ENCODE peak calls at places on chromosome 22, in eight cellular contexts. H, Y, D, V, O, G, A and W are unnamed samples.

GRCh38 chr22:18156878-18157713 is 7.1 kb downstream of the USP18 start:
- DNase-seq in G (peak; percentile 80), O (no peak), V (peak; percentile 96), Y (peak; percentile 15), D (no peak), A (peak; percentile 86), H (peak; percentile 98), W (peak; percentile 55)

GRCh38 chr22:46023558-46023981 is 46.6 kb upstream of the WNT7B start:
- DNase-seq in H (peak; percentile 78), O (no peak), D (no peak), A (no peak), Y (no peak), G (no peak), V (no peak), W (peak; percentile 18)

GRCh38 chr22:42344391-42344861 is 74.0 kb upstream of the TCF20 start:
- DNase-seq in Y (no peak), O (no peak), D (no peak), V (no peak), G (no peak), H (peak; percentile 89), A (peak; percentile 71), W (no peak)

GRCh38 chr22:45045219-45045618 is 35.4 kb upstream of the PHF21B start:
- DNase-seq in G (no peak), A (no peak), D (no peak), H (no peak), V (no peak), Y (no peak), O (no peak), W (no peak)

GRCh38 chr22:38077096-38077495 is 6.9 kb downstream of the SLC16A8 start:
- DNase-seq in Y (no peak), H (no peak), O (no peak), D (no peak), V (no peak), G (no peak), A (no peak), W (no peak)

GRCh38 chr22:39514373-39514973 is 5.9 kb upstream of the ATF4 start:
- DNase-seq in H (peak; percentile 45), G (no peak), D (no peak), O (peak; percentile 70), Y (no peak), V (peak; percentile 59), A (no peak), W (no peak)

GRCh38 chr22:29224121-29224858 is 18.6 kb downstream of the EMID1 start:
- DNase-seq in O (no peak), H (peak; percentile 23), D (no peak), Y (no peak), G (no peak), A (no peak), V (no peak), W (no peak)

GRCh38 chr22:21443057-21443734 is 24.0 kb upstream of the TMEM191C start:
- DNase-seq in O (peak; percentile 5), H (no peak), Y (no peak), V (peak; percentile 39), G (no peak), A (no peak), D (no peak), W (no peak)

GRCh38 chr22:39612811-39613548 is 42.4 kb downstream of the CACNA1I start:
- DNase-seq in A (no peak), V (no peak), H (no peak), Y (no peak), D (no peak), G (no peak), O (no peak), W (no peak)

GRCh38 chr22:24977370-24978230 is 25.1 kb downstream of the KIAA1671 start:
- DNase-seq in H (no peak), G (no peak), Y (no peak), V (no peak), D (no peak), O (no peak), A (no peak), W (no peak)

GRCh38 chr22:49151256-49152131 is 676.2 kb downstream of the BRD1 start:
- DNase-seq in G (no peak), O (no peak), D (no peak), A (no peak), H (no peak), Y (no peak), V (no peak), W (no peak)

GRCh38 chr22:25447067-25447688 is 117.3 kb upstream of the GRK3 start:
- DNase-seq in V (no peak), O (no peak), H (no peak), A (no peak), D (no peak), Y (no peak), G (no peak), W (no peak)

GRCh38 chr22:36017661-36018091 is 10.9 kb downstream of the RBFOX2 start:
- DNase-seq in G (peak; percentile 31), H (no peak), O (peak; percentile 26), D (no peak), V (no peak), A (no peak), Y (no peak), W (no peak)

GRCh38 chr22:48782326-48782725 is 1045.3 kb downstream of the BRD1 start:
- DNase-seq in D (no peak), H (no peak), O (no peak), A (no peak), V (peak; percentile 25), Y (no peak), G (no peak), W (no peak)

GRCh38 chr22:35498026-35498425 is 42.6 kb upstream of the RASD2 start:
- DNase-seq in D (no peak), V (no peak), H (no peak), A (peak; percentile 70), O (no peak), G (no peak), Y (no peak), W (no peak)

GRCh38 chr22:29315286-29316195 is at the start of gene RASL10A:
- DNase-seq in G (no peak), D (no peak), O (no peak), H (peak; percentile 56), A (peak; percentile 77), V (peak; percentile 35), Y (no peak), W (no peak)

GRCh38 chr22:26529345-26529744 is 17.1 kb upstream of the TFIP11 start:
- DNase-seq in O (no peak), D (no peak), G (no peak), V (no peak), H (no peak), Y (no peak), A (no peak), W (peak; percentile 26)

GRCh38 chr22:29314537-29315285 is 786 bp downstream of the RASL10A start:
- DNase-seq in H (peak; percentile 40), A (peak; percentile 57), V (peak; percentile 41), Y (no peak), G (no peak), O (no peak), D (no peak), W (no peak)

GRCh38 chr22:50522806-50523438 is 2.5 kb downstream of the SCO2 start:
- DNase-seq in V (no peak), H (no peak), D (no peak), G (no peak), Y (no peak), O (no peak), A (no peak), W (no peak)

GRCh38 chr22:29700949-29701927 is 18.6 kb upstream of the CABP7 start:
- DNase-seq in A (peak; percentile 59), G (peak; percentile 77), D (no peak), V (no peak), H (peak; percentile 48), O (no peak), Y (no peak), W (peak; percentile 25)

GRCh38 chr22:19998232-19998951 is 18.2 kb downstream of the ARVCF start:
- DNase-seq in D (no peak), G (peak; percentile 62), H (no peak), Y (no peak), A (no peak), O (no peak), V (no peak), W (no peak)

GRCh38 chr22:39170825-39171622 is 18.5 kb upstream of the CBX7 start:
- DNase-seq in H (peak; percentile 89), G (peak; percentile 67), O (peak; percentile 93), D (no peak), V (peak; percentile 84), Y (peak; percentile 75), A (peak; percentile 82), W (peak; percentile 49)

GRCh38 chr22:31449521-31449920 is 40.1 kb downstream of the EIF4ENIF1 start:
- DNase-seq in A (no peak), D (no peak), H (no peak), Y (no peak), O (no peak), V (no peak), G (no peak), W (no peak)

GRCh38 chr22:18021431-18021830 is 2.9 kb downstream of the MICAL3 start:
- DNase-seq in Y (no peak), D (no peak), A (no peak), V (no peak), G (no peak), O (no peak), H (no peak), W (peak; percentile 43)

GRCh38 chr22:38843716-38844660 is at the start of gene NPTXR:
- DNase-seq in Y (peak; percentile 18), G (peak; percentile 47), D (no peak), O (peak; percentile 27), A (peak; percentile 95), V (peak; percentile 61), H (peak; percentile 86), W (peak; percentile 34)

GRCh38 chr22:17161991-17162390 is 2.9 kb upstream of the HDHD5 start:
- DNase-seq in O (no peak), A (no peak), H (no peak), D (no peak), Y (no peak), G (no peak), V (no peak), W (no peak)

GRCh38 chr22:24803064-24803542 is 2.9 kb upstream of the SGSM1 start:
- DNase-seq in G (peak; percentile 24), Y (peak; percentile 43), A (peak; percentile 86), V (peak; percentile 63), H (peak; percentile 47), D (no peak), O (peak; percentile 59), W (peak; percentile 37)

GRCh38 chr22:23168381-23169031 is 11.8 kb upstream of the BCR start:
- DNase-seq in Y (no peak), V (no peak), H (no peak), D (no peak), G (no peak), A (no peak), O (no peak), W (no peak)